ENCODE peak calls at places on chromosome 19, in nine cellular contexts. B, M, R, J, P, K, I, W and O are unnamed samples.

GRCh38 chr19:50377051-50377441 is 789 bp downstream of the NR1H2 start:
- DNase-seq in B (no peak), M (peak), R (peak), J (no peak), P (peak), K (no peak), I (no peak), W (no peak), O (no peak)

GRCh38 chr19:35755550-35756371 is 1.1 kb downstream of the HSPB6 start:
- DNase-seq in B (no peak), M (peak), R (no peak), J (no peak), P (peak), K (no peak), I (no peak), W (peak), O (peak)

GRCh38 chr19:35351441-35352176 is 3.9 kb downstream of the FFAR1 start:
- DNase-seq in B (no peak), M (no peak), R (no peak), J (no peak), P (no peak), K (no peak), I (no peak), W (no peak), O (no peak)

GRCh38 chr19:16867211-16867610 is 21.6 kb upstream of the F2RL3 start:
- DNase-seq in B (no peak), M (no peak), R (no peak), J (no peak), P (no peak), K (no peak), I (no peak), W (no peak), O (no peak)

GRCh38 chr19:7605490-7606222 is 10.0 kb downstream of the CAMSAP3 start:
- DNase-seq in B (peak), M (peak), R (no peak), J (peak), P (peak), K (no peak), I (no peak), W (no peak), O (no peak)

GRCh38 chr19:5148794-5149190 is 179.9 kb downstream of the KDM4B start:
- DNase-seq in B (no peak), M (no peak), R (no peak), J (no peak), P (no peak), K (no peak), I (no peak), W (peak), O (no peak)

GRCh38 chr19:1214862-1215731 is 9.5 kb downstream of the STK11 start:
- DNase-seq in B (peak), M (no peak), R (no peak), J (no peak), P (no peak), K (no peak), I (no peak), W (peak), O (peak)

GRCh38 chr19:16330368-16330801 is 5.8 kb downstream of the KLF2 start:
- DNase-seq in B (peak), M (peak), R (no peak), J (peak), P (peak), K (no peak), I (peak), W (peak), O (peak)

GRCh38 chr19:2652504-2653099 is 49.9 kb downstream of the GNG7 start:
- DNase-seq in B (no peak), M (no peak), R (no peak), J (no peak), P (no peak), K (no peak), I (no peak), W (no peak), O (no peak)

GRCh38 chr19:31905980-31906948 is 439.1 kb upstream of the ZNF507 start:
- DNase-seq in B (no peak), M (no peak), R (no peak), J (no peak), P (no peak), K (no peak), I (no peak), W (peak), O (no peak)

GRCh38 chr19:49092686-49093085 is 7.4 kb downstream of the SNRNP70 start:
- DNase-seq in B (no peak), M (no peak), R (no peak), J (no peak), P (no peak), K (no peak), I (no peak), W (no peak), O (no peak)

GRCh38 chr19:51448745-51449093 is 9.5 kb downstream of the SIGLEC8 start:
- DNase-seq in B (no peak), M (no peak), R (no peak), J (no peak), P (no peak), K (no peak), I (no peak), W (no peak), O (no peak)

GRCh38 chr19:51726049-51726448 is 2.3 kb upstream of the HAS1 start:
- DNase-seq in B (peak), M (peak), R (no peak), J (no peak), P (peak), K (peak), I (peak), W (peak), O (peak)

GRCh38 chr19:17052439-17052838 is 22.8 kb downstream of the HAUS8 start:
- DNase-seq in B (peak), M (peak), R (peak), J (peak), P (peak), K (no peak), I (peak), W (no peak), O (no peak)

GRCh38 chr19:35756373-35757230 is at the start of gene HSPB6:
- DNase-seq in B (no peak), M (peak), R (no peak), J (no peak), P (peak), K (no peak), I (no peak), W (peak), O (peak)

GRCh38 chr19:47820410-47820809 is 1.3 kb upstream of the CRX start:
- DNase-seq in B (no peak), M (no peak), R (no peak), J (no peak), P (no peak), K (no peak), I (no peak), W (no peak), O (no peak)

GRCh38 chr19:46955114-46955812 is 64.4 kb upstream of the NPAS1 start:
- DNase-seq in B (peak), M (no peak), R (no peak), J (peak), P (peak), K (no peak), I (no peak), W (no peak), O (no peak)

GRCh38 chr19:10291554-10292205 is 1.9 kb downstream of the ICAM5 start:
- DNase-seq in B (no peak), M (peak), R (no peak), J (no peak), P (no peak), K (no peak), I (no peak), W (no peak), O (no peak)

GRCh38 chr19:4059931-4060620 is 6.6 kb downstream of the ZBTB7A start:
- DNase-seq in B (no peak), M (no peak), R (no peak), J (no peak), P (peak), K (no peak), I (peak), W (peak), O (peak)